ENCODE peak calls at places on chromosomes 16 and 17, in four cellular contexts. N, P, A and M are unnamed samples.

GRCh38 chr16:12869681-12870427 is 31.5 kb upstream of the SHISA9 start:
- DNase-seq in N (no peak), P (no peak), A (no peak), M (no peak)

GRCh38 chr17:80938556-80938955 is 53.1 kb upstream of the CHMP6 start:
- DNase-seq in N (no peak), A (no peak), P (no peak), M (no peak)

GRCh38 chr16:19113577-19114358 is at the start of gene ITPRIPL2:
- DNase-seq in P (peak), A (no peak), N (peak), M (peak)

GRCh38 chr17:30263552-30264333 is 28.0 kb downstream of the BLMH start:
- DNase-seq in A (no peak), N (no peak), P (no peak), M (no peak)

GRCh38 chr17:81828656-81829055 is 4.4 kb downstream of the MCRIP1 start:
- DNase-seq in A (no peak), P (no peak), N (no peak), M (no peak)

GRCh38 chr16:9297437-9298113 is 206.1 kb downstream of the HAPSTR1 start:
- DNase-seq in A (peak), N (peak), P (peak), M (peak)

GRCh38 chr17:18946536-18946935 is 5.4 kb upstream of the SLC5A10 start:
- DNase-seq in P (peak), N (no peak), A (no peak), M (no peak)

GRCh38 chr17:77708936-77709335 is 249.6 kb upstream of the TNRC6C start:
- DNase-seq in N (no peak), A (no peak), P (no peak), M (no peak)

GRCh38 chr16:47778106-47778803 is 317.1 kb downstream of the PHKB start:
- DNase-seq in A (no peak), P (no peak), N (no peak), M (no peak)

GRCh38 chr17:17493249-17493985 is 2.8 kb downstream of the RASD1 start:
- DNase-seq in P (no peak), N (no peak), A (no peak), M (no peak)

GRCh38 chr17:66207936-66208335 is 16.0 kb upstream of the CEP112 start:
- DNase-seq in N (no peak), A (no peak), P (no peak), M (no peak)

GRCh38 chr17:54980372-54980771 is 11.8 kb downstream of the STXBP4 start:
- DNase-seq in A (no peak), N (no peak), P (no peak), M (no peak)

GRCh38 chr16:69709456-69710084 is 16.8 kb downstream of the NQO1 start:
- DNase-seq in N (peak), P (no peak), A (peak), M (peak)

GRCh38 chr17:199195-199604 is 17.8 kb upstream of the DOC2B start:
- DNase-seq in A (no peak), N (no peak), P (no peak), M (no peak)

GRCh38 chr16:27228621-27229501 is 25.5 kb downstream of the KDM8 start:
- DNase-seq in P (no peak), A (peak), N (no peak), M (peak)

GRCh38 chr17:1890758-1891450 is 61.1 kb downstream of the RPA1 start:
- DNase-seq in A (no peak), P (no peak), N (no peak), M (no peak)

GRCh38 chr16:88824256-88825077 is 12.7 kb upstream of the APRT start:
- DNase-seq in P (no peak), N (no peak), A (no peak), M (no peak)

GRCh38 chr16:12057276-12057675 is 80.7 kb downstream of the SNX29 start:
- DNase-seq in P (no peak), N (no peak), A (no peak), M (no peak)

GRCh38 chr17:38322156-38322779 is 21.5 kb downstream of the GPR179 start:
- DNase-seq in N (peak), P (peak), A (peak), M (no peak)

GRCh38 chr16:71542377-71542776 is 16.2 kb downstream of the CHST4 start:
- DNase-seq in P (peak), A (peak), N (peak), M (peak)

GRCh38 chr17:32958418-32958817 is 30.5 kb downstream of the TMEM98 start:
- DNase-seq in P (no peak), A (no peak), N (no peak), M (no peak)